ENCODE peak calls at places on chromosomes 13 and 19, in five cellular contexts. R is upper lobe of left lung; L is cardiac fibroblast; Z is GM06990; Y is stimulated activated naive CD8-positive, alpha-beta T cell treated with anti-CD3 and anti-CD28 coated beads, Interleukin-15, Interleukin-2, amounts not matched to agents 100 U/mL and 50 U/mL, for 24 hours. O is an unnamed sample.

GRCh38 chr13:113881614-113882265 is 17.9 kb upstream of the GAS6 start:
- DNase-seq in R (no peak), Z (no peak), L (no peak), Y (no peak), O (no peak)

GRCh38 chr13:32164622-32165268 is 133.2 kb downstream of the FRY start:
- DNase-seq in R (peak), L (peak), Y (peak), Z (peak), O (peak)

GRCh38 chr19:38340927-38341326 is 5.3 kb downstream of the CATSPERG start:
- DNase-seq in R (no peak), L (no peak), Z (no peak), Y (no peak), O (no peak)

GRCh38 chr19:32397736-32398135 is 7.8 kb upstream of the DPY19L3 start:
- DNase-seq in R (no peak), Y (no peak), L (peak), Z (no peak), O (no peak)

GRCh38 chr19:4059931-4060620 is 6.6 kb downstream of the ZBTB7A start:
- DNase-seq in L (peak), R (peak), Y (peak), Z (peak), O (no peak)

GRCh38 chr19:7701654-7702457 is at the start of gene FCER2:
- DNase-seq in Y (no peak), Z (peak), L (no peak), R (no peak), O (no peak)

GRCh38 chr19:38736036-38736412 is 8.2 kb downstream of the CAPN12 start:
- DNase-seq in Y (peak), L (no peak), R (peak), Z (peak), O (peak)

GRCh38 chr13:25324100-25324499 is 22.7 kb downstream of the NUP58 start:
- DNase-seq in Z (no peak), R (no peak), L (no peak), Y (no peak), O (no peak)

GRCh38 chr19:45166723-45167252 is 6.0 kb upstream of the NKPD1 start:
- DNase-seq in R (no peak), L (peak), Z (peak), Y (no peak), O (no peak)

GRCh38 chr13:49812806-49813205 is 20.3 kb upstream of the KPNA3 start:
- DNase-seq in Y (no peak), L (no peak), R (no peak), Z (no peak), O (no peak)

GRCh38 chr19:10503002-10503789 is at the start of gene KEAP1:
- DNase-seq in Z (no peak), L (peak), R (peak), Y (peak), O (peak)

GRCh38 chr13:113562085-113562749 is 22.3 kb upstream of the TFDP1 start:
- DNase-seq in L (peak), Z (no peak), Y (peak), R (peak), O (peak)

GRCh38 chr13:67049744-67050143 is 180.4 kb downstream of the PCDH9 start:
- DNase-seq in R (no peak), Y (no peak), Z (no peak), L (no peak), O (no peak)

GRCh38 chr13:113050856-113051431 is 54.6 kb upstream of the F7 start:
- DNase-seq in R (no peak), Y (no peak), L (no peak), Z (no peak), O (no peak)

GRCh38 chr19:39297931-39298634 is 1.9 kb downstream of the IFNL1 start:
- DNase-seq in Y (peak), R (peak), L (no peak), Z (no peak), O (no peak)

GRCh38 chr13:59043016-59043415 is 1120.7 kb downstream of the DIAPH3 start:
- DNase-seq in Y (no peak), Z (no peak), L (no peak), R (no peak), O (no peak)

GRCh38 chr19:47507031-47507430 is 7.8 kb downstream of the NAPA start:
- DNase-seq in Z (no peak), R (no peak), Y (no peak), L (no peak), O (no peak)

GRCh38 chr13:20921572-20921971 is 19.0 kb upstream of the XPO4 start:
- DNase-seq in Y (no peak), R (no peak), L (no peak), Z (no peak), O (no peak)

GRCh38 chr13:90542959-90543358 is 804.5 kb upstream of the MIR17HG start:
- DNase-seq in L (no peak), Y (no peak), Z (no peak), R (no peak), O (no peak)

GRCh38 chr13:113120300-113121182 is 2.1 kb upstream of the F10 start:
- DNase-seq in Z (no peak), Y (no peak), L (no peak), R (peak), O (no peak)

GRCh38 chr13:52812941-52813340 is 35.5 kb downstream of the PCDH8 start:
- DNase-seq in Z (no peak), R (no peak), Y (no peak), L (no peak), O (no peak)

GRCh38 chr13:105847532-105848295 is 687.7 kb downstream of the EFNB2 start:
- DNase-seq in R (no peak), Y (no peak), Z (no peak), L (no peak), O (no peak)

GRCh38 chr19:56253737-56254136 is 18.8 kb upstream of the EDDM13 start:
- DNase-seq in L (peak), Y (no peak), Z (peak), R (no peak), O (peak)

GRCh38 chr13:114097893-114098688 is 34.3 kb downstream of the RASA3 start:
- DNase-seq in R (peak), Z (no peak), L (no peak), Y (peak), O (no peak)

GRCh38 chr19:5498817-5499535 is 43.8 kb downstream of the ZNRF4 start:
- DNase-seq in L (no peak), R (no peak), Z (no peak), Y (no peak), O (no peak)